ENCODE peak calls at places on chromosomes 6 and 20, in five cellular contexts. V, L, J, G and W are unnamed samples. For H3K27me3, the result is how much of the 10 kb centered on the place peaks cover.

GRCh38 chr20:45860573-45861011 is 3.2 kb downstream of the ZSWIM3 start:
- DNase-seq in J (no peak), V (no peak), L (no peak), G (no peak), W (no peak)

GRCh38 chr20:47568019-47568418 is 66.3 kb downstream of the NCOA3 start:
- DNase-seq in G (peak), J (no peak), V (no peak), L (no peak), W (no peak)

GRCh38 chr20:2859330-2860121 is 13.8 kb upstream of the PTPRA start:
- DNase-seq in L (no peak), J (no peak), G (no peak), V (no peak), W (no peak)

GRCh38 chr20:49349078-49349477 is 71.2 kb upstream of the ZNFX1 start:
- DNase-seq in J (no peak), V (no peak), L (no peak), G (no peak), W (no peak)

GRCh38 chr6:40042232-40042631 is 108.0 kb upstream of the MOCS1 start:
- DNase-seq in V (no peak), L (no peak), J (no peak), G (no peak), W (no peak)

GRCh38 chr6:5084192-5084786 is 852 bp upstream of the PPP1R3G start:
- DNase-seq in G (peak), V (no peak), J (peak), L (peak), W (no peak)

GRCh38 chr6:156698239-156699016 is 78.8 kb upstream of the ARID1B start:
- DNase-seq in G (peak), J (no peak), L (no peak), V (no peak), W (no peak)

GRCh38 chr6:42547407-42548329 is 16.2 kb upstream of the UBR2 start:
- DNase-seq in V (peak), L (peak), J (peak), G (peak), W (peak)

GRCh38 chr6:144145546-144145945 is 4.8 kb upstream of the STX11 start:
- DNase-seq in G (no peak), L (no peak), J (no peak), V (no peak), W (no peak)

GRCh38 chr6:28606424-28607391 is 81.0 kb downstream of the GPX5 start:
- DNase-seq in V (no peak), G (no peak), J (peak), L (no peak), W (no peak)

GRCh38 chr6:166930354-166930891 is 25.9 kb downstream of the RNASET2 start:
- DNase-seq in L (no peak), J (no peak), G (no peak), V (no peak), W (no peak)

GRCh38 chr6:76703786-76704185 is 631.3 kb upstream of the IMPG1 start:
- DNase-seq in V (no peak), L (no peak), G (no peak), J (no peak), W (no peak)

GRCh38 chr6:4180653-4181255 is 45.4 kb upstream of the ECI2 start:
- DNase-seq in L (no peak), G (no peak), V (no peak), J (no peak), W (no peak)

GRCh38 chr6:129192458-129192989 is 309.6 kb downstream of the LAMA2 start:
- DNase-seq in G (no peak), L (no peak), J (no peak), V (no peak), W (no peak)

GRCh38 chr20:11083841-11084240 is 410.0 kb upstream of the JAG1 start:
- DNase-seq in G (no peak), L (no peak), V (no peak), J (no peak), W (no peak)

GRCh38 chr20:46959081-46959692 is 64.5 kb downstream of the EYA2 start:
- DNase-seq in V (no peak), J (no peak), G (no peak), L (no peak), W (no peak)

GRCh38 chr6:146770965-146771735 is 172.4 kb downstream of the ADGB start:
- DNase-seq in V (peak), L (peak), G (peak), J (no peak), W (peak)

GRCh38 chr6:116779569-116780164 is 14.1 kb upstream of the FAM162B start:
- DNase-seq in J (no peak), L (no peak), G (no peak), V (no peak), W (no peak)

GRCh38 chr6:111092006-111092405 is 4.7 kb downstream of the SLC16A10 start:
- DNase-seq in L (no peak), G (no peak), V (no peak), J (no peak), W (no peak)

GRCh38 chr20:20562507-20562906 is 149.9 kb downstream of the RALGAPA2 start:
- DNase-seq in L (no peak), G (no peak), V (no peak), J (no peak), W (no peak)

GRCh38 chr6:24126586-24127192 is 674 bp downstream of the NRSN1 start:
- DNase-seq in J (no peak), L (no peak), V (no peak), G (peak), W (no peak)

GRCh38 chr6:155247618-155248017 is 16.2 kb upstream of the CLDN20 start:
- DNase-seq in J (no peak), G (no peak), V (no peak), L (no peak), W (no peak)

GRCh38 chr6:45212976-45213375 is 115.2 kb upstream of the RUNX2 start:
- DNase-seq in L (no peak), J (no peak), V (no peak), G (no peak), W (no peak)

GRCh38 chr6:135030532-135031178 is 24.0 kb downstream of the HBS1L start:
- DNase-seq in L (no peak), V (no peak), G (no peak), J (no peak), W (no peak)

GRCh38 chr6:34246563-34247391 is 2.0 kb downstream of the SMIM29 start:
- DNase-seq in J (no peak), V (no peak), L (peak), G (no peak), W (no peak)

GRCh38 chr6:20716865-20717264 is 182.6 kb downstream of the CDKAL1 start:
- DNase-seq in L (no peak), V (no peak), J (no peak), G (no peak), W (no peak)

GRCh38 chr6:161406633-161407032 is 132.8 kb upstream of the AGPAT4 start:
- DNase-seq in G (no peak), V (no peak), J (no peak), L (no peak), W (no peak)

GRCh38 chr6:48978016-48978415 is 485.0 kb downstream of the MMUT start:
- DNase-seq in V (no peak), L (no peak), G (no peak), J (no peak), W (no peak)

GRCh38 chr6:37082390-37082789 is 76.9 kb downstream of the FGD2 start:
- DNase-seq in G (no peak), V (no peak), L (no peak), J (no peak), W (no peak)

GRCh38 chr6:24501914-24502313 is 7.1 kb downstream of the ALDH5A1 start:
- DNase-seq in V (no peak), G (no peak), J (no peak), L (no peak), W (no peak)

GRCh38 chr6:2351807-2352431 is 106.5 kb upstream of the GMDS start:
- DNase-seq in V (no peak), G (no peak), L (no peak), J (no peak), W (no peak)

GRCh38 chr20:707711-708110 is 32.1 kb upstream of the SCRT2 start:
- DNase-seq in J (no peak), G (no peak), L (no peak), V (no peak), W (no peak)

GRCh38 chr6:9116026-9116425 is 680.7 kb upstream of the SLC35B3 start:
- DNase-seq in G (no peak), J (no peak), L (no peak), V (no peak), W (peak)

GRCh38 chr20:33262658-33263065 is 20.4 kb upstream of the BPIFB1 start:
- DNase-seq in J (no peak), L (no peak), G (no peak), V (no peak), W (no peak)

GRCh38 chr20:61371501-61372150 is 119.6 kb downstream of the CDH4 start:
- DNase-seq in L (no peak), V (no peak), G (no peak), J (no peak), W (no peak)

GRCh38 chr6:139325686-139326085 is 33.9 kb upstream of the TXLNB start:
- DNase-seq in J (no peak), V (no peak), L (no peak), G (no peak), W (no peak)

GRCh38 chr6:51487937-51488336 is 599.5 kb downstream of the PKHD1 start:
- DNase-seq in L (no peak), J (no peak), G (no peak), V (no peak), W (no peak)
- H3K27ac ChIP-seq in L (no peak), J (no peak), G (no peak), V (no peak), W (no peak)

DNA sequence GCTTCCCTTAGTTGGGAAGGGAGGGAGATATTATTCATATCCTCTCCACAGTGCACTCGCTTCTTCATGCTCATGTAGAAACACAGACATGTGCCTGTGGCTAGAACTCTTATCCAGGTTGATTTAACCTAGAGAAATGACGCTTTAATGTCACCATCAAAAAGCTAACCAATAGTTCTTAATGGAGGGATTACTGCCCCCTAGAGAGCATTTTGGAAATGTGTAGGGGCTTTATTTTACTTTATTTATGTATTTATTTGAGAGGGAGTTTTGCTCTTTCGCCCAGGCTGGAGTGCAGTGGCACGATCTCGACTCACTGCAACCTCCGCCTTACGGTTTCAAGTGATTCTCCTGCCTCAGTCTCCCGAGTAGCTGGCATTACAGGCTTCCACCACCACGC is 229.6 kb downstream of the SOD2 start:
- DNase-seq in J (no peak), V (no peak), G (no peak), L (no peak), W (no peak)
- TF ChIP-seq CTCF in J (no peak), V (no peak), G (no peak), L (peak), W (peak)

GRCh38 chr6:170190046-170190445 is 100.8 kb downstream of the DLL1 start:
- DNase-seq in G (no peak), V (peak), J (no peak), L (no peak), W (no peak)

GRCh38 chr6:170187669-170188566 is 103.0 kb downstream of the DLL1 start:
- DNase-seq in L (no peak), G (no peak), J (no peak), V (no peak), W (no peak)

GRCh38 chr6:170186909-170187668 is 103.8 kb downstream of the DLL1 start:
- DNase-seq in J (no peak), V (peak), G (no peak), L (no peak), W (no peak)

GRCh38 chr6:170188571-170189001 is 102.3 kb downstream of the DLL1 start:
- DNase-seq in G (no peak), L (no peak), J (no peak), V (peak), W (no peak)

DNA sequence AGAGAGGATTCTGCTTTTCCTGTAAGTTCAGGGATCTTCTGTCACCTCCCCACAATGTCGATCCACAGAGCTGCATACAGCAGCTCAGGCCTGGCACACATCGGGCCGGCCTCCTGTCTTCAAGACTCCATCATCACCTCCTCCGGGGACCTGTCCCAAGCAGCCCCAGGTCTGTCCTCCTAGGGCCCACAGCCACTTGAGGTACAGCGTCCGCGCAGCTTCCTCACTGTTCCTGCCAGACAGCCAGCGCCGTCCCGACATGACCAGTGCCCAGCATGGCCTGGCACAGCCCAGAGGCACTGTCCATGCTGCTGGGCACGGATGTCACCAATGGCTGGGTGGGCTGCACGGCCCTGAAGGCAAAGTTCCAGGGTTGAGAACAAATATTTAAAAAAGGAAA is 101.6 kb downstream of the DLL1 start:
- DNase-seq in V (peak), J (no peak), L (no peak), G (no peak), W (no peak)
- H3K27me3 ChIP-seq in V (under half), J (under half), L (under half), G (under half), W (under half)

GRCh38 chr6:149716181-149716580 is 1.7 kb downstream of the LATS1 start:
- DNase-seq in J (no peak), G (no peak), V (no peak), L (no peak), W (no peak)
- H3K27ac ChIP-seq in J (no peak), G (peak), V (no peak), L (peak), W (peak)

DNA sequence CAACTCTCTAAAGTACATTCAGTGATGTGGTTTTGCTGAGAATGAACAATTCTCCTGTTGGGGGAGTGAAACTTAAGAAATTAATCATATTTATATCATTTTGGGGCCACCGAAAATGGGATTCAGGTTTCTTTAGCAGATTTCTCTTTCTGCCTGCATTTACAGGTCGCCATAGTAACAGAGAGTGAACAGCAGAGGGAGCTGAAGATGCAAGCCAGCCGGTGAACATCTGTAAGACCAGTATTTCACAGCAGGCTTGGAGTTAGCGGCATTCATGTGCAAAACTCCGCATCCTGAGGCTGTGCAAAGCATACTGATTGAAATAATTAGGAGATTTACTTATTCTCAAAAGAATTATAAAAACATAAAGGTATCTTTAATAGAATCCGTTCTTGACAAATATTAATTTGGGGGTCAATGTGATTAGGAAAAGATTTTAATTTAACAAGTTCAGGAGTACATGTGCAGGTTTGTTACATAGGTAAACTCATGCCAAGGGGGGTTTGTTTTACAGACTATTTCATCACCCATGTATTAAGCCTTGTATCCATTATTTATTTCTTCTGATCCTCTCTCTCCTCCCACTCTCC is 17.9 kb upstream of the HSF2 start:
- DNase-seq in J (peak), L (peak), V (peak), G (peak), W (no peak)
- TF ChIP-seq CTCF in J (peak), L (peak), V (peak), G (peak), W (peak)